ENCODE peak calls at places on chromosomes 13 and 19, in four cellular contexts. A is lower lobe of right lung, U is SJSA1, P is RWPE1. H is an unnamed sample.
A peak's percentile ranks its signal among the peaks of the same experiment; 100 is the strongest.

GRCh38 chr19:13998426-13998825 is 7.7 kb downstream of the RFX1 start:
- DNase-seq in U (no peak), P (no peak), A (no peak), H (no peak)

GRCh38 chr19:50803633-50804419 is 13.6 kb downstream of the ACP4 start:
- DNase-seq in U (no peak), A (no peak), P (no peak), H (no peak)

GRCh38 chr13:77339408-77339807 is 12.5 kb upstream of the MYCBP2 start:
- DNase-seq in P (no peak), U (no peak), A (no peak), H (no peak)

GRCh38 chr19:12095111-12095790 is 30.7 kb downstream of the ZNF844 start:
- DNase-seq in U (no peak), P (no peak), A (no peak), H (no peak)

GRCh38 chr19:8304841-8305621 is 3.1 kb downstream of the CD320 start:
- DNase-seq in A (peak; percentile 47), P (no peak), U (peak; percentile 50), H (no peak)

GRCh38 chr13:46947425-46948191 is 50.8 kb upstream of the HTR2A start:
- DNase-seq in P (no peak), U (no peak), A (no peak), H (no peak)

GRCh38 chr13:91135949-91136348 is 211.5 kb upstream of the MIR17HG start:
- DNase-seq in U (no peak), P (no peak), A (no peak), H (peak; percentile 79)

GRCh38 chr19:11453468-11454341 is 18.3 kb downstream of the PRKCSH start:
- DNase-seq in A (no peak), U (no peak), P (no peak), H (no peak)

GRCh38 chr19:5530701-5531100 is 37.1 kb downstream of the TINCR start:
- DNase-seq in A (no peak), U (no peak), P (no peak), H (no peak)

GRCh38 chr19:35293733-35294309 is 1.9 kb downstream of the MAG start:
- DNase-seq in A (no peak), U (no peak), P (no peak), H (no peak)

GRCh38 chr19:7685546-7686445 is 5.2 kb downstream of the TRAPPC5 start:
- DNase-seq in A (no peak), U (no peak), P (no peak), H (no peak)

GRCh38 chr19:27974082-27974513 is 1238.9 kb downstream of the UQCRFS1 start:
- DNase-seq in U (no peak), A (no peak), P (no peak), H (peak; percentile 45)

H was measured in renal cortical epithelial cell.